ENCODE peak calls at places on chromosomes 16 and 17, in nine cellular contexts. One of them, this sample, is unnamed.

GRCh38 chr17:80002690-80003490 is 32.8 kb downstream of the TBC1D16 start:
- DNase-seq in lung: no peak
- DNase-seq in stomach: peak; percentile 50
- DNase-seq in dorsolateral prefrontal cortex: no peak
- DNase-seq in Karpas-422: no peak
- DNase-seq in Calu3: no peak
- DNase-seq in anterior cingulate cortex: no peak
- DNase-seq in iPS DF 6.9: no peak
- DNase-seq in D721Med: no peak
- DNase-seq in this sample: no peak

GRCh38 chr16:70395345-70395901 is 43.5 kb downstream of the ST3GAL2 start:
- DNase-seq in lung: peak; percentile 74
- DNase-seq in stomach: peak; percentile 77
- DNase-seq in dorsolateral prefrontal cortex: peak; percentile 45
- DNase-seq in Karpas-422: peak; percentile 83
- DNase-seq in Calu3: peak; percentile 86
- DNase-seq in anterior cingulate cortex: no peak
- DNase-seq in iPS DF 6.9: peak; percentile 67
- DNase-seq in D721Med: peak; percentile 50
- DNase-seq in this sample: no peak

GRCh38 chr17:32909787-32910369 is 18.1 kb upstream of the TMEM98 start:
- DNase-seq in lung: peak; percentile 79
- DNase-seq in stomach: peak; percentile 90
- DNase-seq in dorsolateral prefrontal cortex: peak; percentile 67
- DNase-seq in Karpas-422: peak; percentile 76
- DNase-seq in Calu3: peak; percentile 79
- DNase-seq in anterior cingulate cortex: peak; percentile 64
- DNase-seq in iPS DF 6.9: peak; percentile 78
- DNase-seq in D721Med: no peak
- DNase-seq in this sample: peak; percentile 75

GRCh38 chr16:60329110-60329509 is 1595.0 kb upstream of the GOT2 start:
- DNase-seq in lung: no peak
- DNase-seq in stomach: no peak
- DNase-seq in dorsolateral prefrontal cortex: no peak
- DNase-seq in Karpas-422: no peak
- DNase-seq in Calu3: no peak
- DNase-seq in anterior cingulate cortex: no peak
- DNase-seq in iPS DF 6.9: no peak
- DNase-seq in D721Med: no peak
- DNase-seq in this sample: no peak

GRCh38 chr17:48576479-48577309 is 1.5 kb downstream of the HOXB4 start:
- DNase-seq in lung: no peak
- DNase-seq in stomach: no peak
- DNase-seq in dorsolateral prefrontal cortex: no peak
- DNase-seq in Karpas-422: no peak
- DNase-seq in Calu3: no peak
- DNase-seq in anterior cingulate cortex: no peak
- DNase-seq in iPS DF 6.9: no peak
- DNase-seq in D721Med: no peak
- DNase-seq in this sample: no peak

GRCh38 chr17:45248132-45248936 is 13.6 kb downstream of the SPATA32 start:
- DNase-seq in lung: peak; percentile 59
- DNase-seq in stomach: peak; percentile 76
- DNase-seq in dorsolateral prefrontal cortex: no peak
- DNase-seq in Karpas-422: peak; percentile 90
- DNase-seq in Calu3: peak; percentile 77
- DNase-seq in anterior cingulate cortex: no peak
- DNase-seq in iPS DF 6.9: no peak
- DNase-seq in D721Med: no peak
- DNase-seq in this sample: no peak

GRCh38 chr17:74190154-74190553 is 13.3 kb upstream of the RPL38 start:
- DNase-seq in lung: no peak
- DNase-seq in stomach: no peak
- DNase-seq in dorsolateral prefrontal cortex: no peak
- DNase-seq in Karpas-422: peak; percentile 75
- DNase-seq in Calu3: no peak
- DNase-seq in anterior cingulate cortex: no peak
- DNase-seq in iPS DF 6.9: no peak
- DNase-seq in D721Med: peak; percentile 59
- DNase-seq in this sample: no peak

GRCh38 chr16:30637952-30638351 is 12.8 kb upstream of the PRR14 start:
- DNase-seq in lung: no peak
- DNase-seq in stomach: no peak
- DNase-seq in dorsolateral prefrontal cortex: no peak
- DNase-seq in Karpas-422: peak; percentile 78
- DNase-seq in Calu3: peak; percentile 58
- DNase-seq in anterior cingulate cortex: no peak
- DNase-seq in iPS DF 6.9: no peak
- DNase-seq in D721Med: no peak
- DNase-seq in this sample: no peak

GRCh38 chr17:32627233-32628008 is 140.6 kb downstream of the CDK5R1 start:
- DNase-seq in lung: no peak
- DNase-seq in stomach: no peak
- DNase-seq in dorsolateral prefrontal cortex: peak; percentile 74
- DNase-seq in Karpas-422: no peak
- DNase-seq in Calu3: no peak
- DNase-seq in anterior cingulate cortex: peak; percentile 68
- DNase-seq in iPS DF 6.9: peak; percentile 67
- DNase-seq in D721Med: no peak
- DNase-seq in this sample: peak; percentile 0